ENCODE peak calls at places on chromosomes 1 and 21, in four cellular contexts. B is BJ, J is psoas muscle, V is spleen. X is an unnamed sample.

GRCh38 chr1:153933955-153934354 is 11.2 kb upstream of the GATAD2B start:
- DNase-seq in B (no peak), J (no peak), V (peak; percentile 39), X (no peak)

GRCh38 chr21:45517249-45518065 is 24.8 kb downstream of the SLC19A1 start:
- DNase-seq in B (no peak), J (peak; percentile 40), V (peak; percentile 88), X (no peak)

GRCh38 chr1:118160825-118161224 is 24.2 kb downstream of the SPAG17 start:
- DNase-seq in B (no peak), J (no peak), V (no peak), X (no peak)

GRCh38 chr1:221634606-221635005 is 107.3 kb downstream of the DUSP10 start:
- DNase-seq in B (no peak), J (no peak), V (no peak), X (no peak)

GRCh38 chr21:41241341-41241740 is 73.4 kb downstream of the BACE2 start:
- DNase-seq in B (no peak), J (no peak), V (no peak), X (no peak)

GRCh38 chr1:6385673-6386191 is 7.8 kb downstream of the ACOT7 start:
- DNase-seq in B (no peak), J (no peak), V (no peak), X (peak; percentile 71)

GRCh38 chr1:239389703-239390102 is 3.3 kb downstream of the CHRM3 start:
- DNase-seq in B (no peak), J (no peak), V (no peak), X (no peak)

GRCh38 chr1:3530931-3531818 is 76.7 kb downstream of the ARHGEF16 start:
- DNase-seq in B (no peak), J (peak; percentile 83), V (peak; percentile 92), X (peak; percentile 31)

GRCh38 chr1:185911978-185912377 is 177.8 kb downstream of the HMCN1 start:
- DNase-seq in B (no peak), J (no peak), V (no peak), X (no peak)

GRCh38 chr1:93749894-93750301 is 68.3 kb upstream of the BCAR3 start:
- DNase-seq in B (no peak), J (no peak), V (no peak), X (no peak)

GRCh38 chr1:160836981-160837557 is 25.6 kb downstream of the CD244 start:
- DNase-seq in B (no peak), J (no peak), V (no peak), X (no peak)

GRCh38 chr1:30726254-30726653 is 2.9 kb upstream of the MATN1 start:
- DNase-seq in B (no peak), J (no peak), V (no peak), X (no peak)

GRCh38 chr1:30725450-30726095 is 2.2 kb upstream of the MATN1 start:
- DNase-seq in B (no peak), J (no peak), V (no peak), X (no peak)

GRCh38 chr1:30723296-30723897 is at the start of gene MATN1:
- DNase-seq in B (no peak), J (no peak), V (no peak), X (no peak)

GRCh38 chr1:30724175-30724574 is 790 bp upstream of the MATN1 start:
- DNase-seq in B (no peak), J (no peak), V (no peak), X (no peak)

DNA sequence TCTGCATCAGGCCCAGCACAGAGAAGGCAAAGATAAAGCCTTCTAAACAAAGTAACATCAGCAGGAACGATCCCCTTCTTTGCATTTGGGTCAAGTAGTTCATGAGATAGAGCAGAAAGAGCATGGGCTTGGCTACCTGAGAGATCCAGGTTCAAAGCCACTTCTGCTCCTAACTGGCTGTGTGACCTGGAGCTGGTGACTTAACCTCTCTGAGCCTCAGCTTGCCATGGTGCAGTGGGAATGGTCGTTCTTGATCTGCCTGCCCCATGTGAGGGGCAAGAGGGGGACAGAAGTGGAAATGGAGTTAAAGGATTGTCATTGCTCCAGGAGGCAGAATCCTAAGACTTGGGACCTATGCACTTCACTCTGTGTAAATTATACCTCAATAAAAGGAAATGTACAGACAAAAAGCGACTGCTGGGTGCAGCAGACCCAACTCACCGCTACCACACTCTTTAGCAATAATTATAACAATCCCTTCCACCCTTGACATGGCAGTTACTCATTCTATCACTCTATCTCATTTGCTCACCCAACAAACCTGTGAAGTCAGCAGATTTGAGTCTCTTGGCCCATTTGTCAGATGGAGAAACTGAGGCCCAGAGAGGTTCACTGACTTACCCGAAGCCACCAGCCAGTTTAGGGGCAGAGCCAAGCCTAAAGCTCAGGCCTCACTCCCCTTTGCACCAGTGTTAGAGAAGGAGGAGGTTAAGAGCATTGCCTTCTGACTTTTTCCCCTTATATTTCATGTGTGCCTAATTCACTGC is 1.5 kb upstream of the MATN1 start:
- DNase-seq in B (no peak), J (no peak), V (no peak), X (no peak)
- TF ChIP-seq CTCF in B (no peak), J (no peak), V (no peak), X (no peak)

GRCh38 chr1:179583869-179584268 is 7.8 kb upstream of the TDRD5 start:
- DNase-seq in B (no peak), J (no peak), V (no peak), X (no peak)
- H3K27me3 ChIP-seq in B (peaks cover 7% of the 10 kb centered on the region), J (no peaks in the 10 kb centered on the region), V (peaks cover 40% of the 10 kb centered on the region), X (no peaks in the 10 kb centered on the region)

GRCh38 chr1:18246543-18246942 is 138.9 kb downstream of the IGSF21 start:
- DNase-seq in B (no peak), J (no peak), V (no peak), X (no peak)
- TF ChIP-seq CTCF in B (no peak), J (no peak), V (no peak), X (no peak)

DNA sequence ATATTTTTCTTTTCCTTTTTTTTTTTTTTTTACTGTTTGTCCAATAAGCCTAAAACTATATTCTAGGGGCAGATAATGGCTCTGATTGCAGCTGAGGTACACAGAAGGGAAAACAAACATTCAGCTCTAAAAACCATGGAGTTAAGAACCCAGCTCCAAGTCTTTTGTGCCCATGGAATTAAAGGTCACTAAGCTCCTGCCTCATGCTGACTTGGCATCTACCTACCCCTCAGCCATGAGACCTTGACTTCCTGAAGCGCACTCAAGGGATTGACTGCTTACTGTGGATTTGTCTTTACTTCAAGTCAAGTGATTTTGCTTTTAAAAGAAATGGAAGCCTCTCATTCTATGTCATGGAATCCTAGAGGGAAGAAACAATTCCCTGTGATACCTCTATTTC is 192.3 kb downstream of the AMY1C start:
- DNase-seq in B (no peak), J (no peak), V (no peak), X (no peak)
- H3K27me3 ChIP-seq in B (no peaks in the 10 kb centered on the region), J (no peaks in the 10 kb centered on the region), V (no peaks in the 10 kb centered on the region), X (no peaks in the 10 kb centered on the region)

X was measured in kidney epithelial cell.